ENCODE peak calls at places on chromosomes 7 and 10, in eight cellular contexts. B is Peyer's patch; P is CD4-positive, alpha-beta T cell; M is kidney; R is AG04449; O is GM10248; N is NB4; I is HepG2. X is an unnamed sample.
A peak's percentile ranks its signal among the peaks of the same experiment; 100 is the strongest.

GRCh38 chr7:8515786-8516185 is 82.4 kb downstream of the NXPH1 start:
- DNase-seq in B (no peak), P (no peak), M (no peak), R (no peak), O (no peak), N (no peak), I (no peak), X (no peak)

GRCh38 chr7:63057265-63057664 is 941.4 kb upstream of the ZNF722 start:
- DNase-seq in B (no peak), P (no peak), M (no peak), R (no peak), O (no peak), N (no peak), I (no peak), X (peak; percentile 86)

GRCh38 chr7:122584852-122585251 is 114.1 kb downstream of the RNF133 start:
- DNase-seq in B (no peak), P (no peak), M (no peak), R (no peak), O (no peak), N (no peak), I (no peak), X (no peak)

GRCh38 chr10:79229081-79229541 is 118.2 kb upstream of the PPIF start:
- DNase-seq in B (no peak), P (no peak), M (no peak), R (no peak), O (no peak), N (no peak), I (no peak), X (no peak)

GRCh38 chr10:34628174-34628802 is 186.8 kb downstream of the PARD3 start:
- DNase-seq in B (no peak), P (no peak), M (peak; percentile 81), R (no peak), O (no peak), N (no peak), I (peak; percentile 19), X (no peak)

GRCh38 chr7:131897016-131897789 is 340.8 kb upstream of the PODXL start:
- DNase-seq in B (no peak), P (no peak), M (no peak), R (no peak), O (no peak), N (no peak), I (no peak), X (no peak)

GRCh38 chr10:106189254-106189653 is 975.3 kb downstream of the SORCS1 start:
- DNase-seq in B (no peak), P (no peak), M (no peak), R (no peak), O (peak; percentile 10), N (peak; percentile 53), I (peak; percentile 5), X (no peak)

GRCh38 chr10:627032-627992 is 62.2 kb downstream of the DIP2C start:
- DNase-seq in B (no peak), P (no peak), M (no peak), R (no peak), O (no peak), N (no peak), I (no peak), X (no peak)

GRCh38 chr7:124924906-124925305 is 4.7 kb downstream of the POT1 start:
- DNase-seq in B (no peak), P (no peak), M (no peak), R (no peak), O (no peak), N (no peak), I (no peak), X (no peak)

GRCh38 chr10:5619366-5620211 is 46.8 kb downstream of the ASB13 start:
- DNase-seq in B (no peak), P (no peak), M (peak; percentile 50), R (no peak), O (no peak), N (peak; percentile 12), I (no peak), X (peak; percentile 74)

GRCh38 chr7:80153446-80153845 is 18.8 kb downstream of the GNAI1 start:
- DNase-seq in B (no peak), P (no peak), M (no peak), R (no peak), O (no peak), N (no peak), I (no peak), X (no peak)

GRCh38 chr10:12587408-12587807 is 238.1 kb downstream of the CAMK1D start:
- DNase-seq in B (no peak), P (no peak), M (no peak), R (no peak), O (no peak), N (no peak), I (no peak), X (no peak)

GRCh38 chr7:44978511-44979366 is at the start of gene MYO1G:
- DNase-seq in B (peak; percentile 91), P (peak; percentile 79), M (peak; percentile 86), R (no peak), O (peak; percentile 84), N (peak; percentile 100), I (no peak), X (no peak)

GRCh38 chr7:158680754-158681153 is 23.9 kb downstream of the NCAPG2 start:
- DNase-seq in B (no peak), P (no peak), M (no peak), R (no peak), O (no peak), N (no peak), I (no peak), X (no peak)

GRCh38 chr10:90138844-90139243 is 437.5 kb downstream of the KIF20B start:
- DNase-seq in B (no peak), P (no peak), M (no peak), R (no peak), O (no peak), N (peak; percentile 22), I (peak; percentile 4), X (no peak)

GRCh38 chr10:89079991-89080390 is 89.4 kb downstream of the FAS start:
- DNase-seq in B (no peak), P (no peak), M (no peak), R (no peak), O (no peak), N (no peak), I (no peak), X (no peak)

GRCh38 chr7:102425639-102426267 is 7.6 kb upstream of the ORAI2 start:
- DNase-seq in B (peak; percentile 94), P (peak; percentile 74), M (peak; percentile 91), R (no peak), O (peak; percentile 87), N (no peak), I (no peak), X (no peak)

GRCh38 chr7:137094-137861 is 55.1 kb upstream of the FAM20C start:
- DNase-seq in B (no peak), P (no peak), M (no peak), R (no peak), O (no peak), N (no peak), I (no peak), X (no peak)

GRCh38 chr10:80459047-80459865 is 5.1 kb downstream of the TSPAN14 start:
- DNase-seq in B (peak; percentile 87), P (peak; percentile 64), M (peak; percentile 82), R (no peak), O (peak; percentile 73), N (peak; percentile 96), I (no peak), X (peak; percentile 54)

GRCh38 chr10:99630439-99630838 is 10.2 kb upstream of the SLC25A28 start:
- DNase-seq in B (no peak), P (no peak), M (no peak), R (no peak), O (no peak), N (peak; percentile 56), I (peak; percentile 55), X (no peak)

GRCh38 chr7:150800576-150801241 is at the start of gene TMEM176A:
- DNase-seq in B (no peak), P (peak; percentile 13), M (peak; percentile 87), R (no peak), O (peak; percentile 27), N (no peak), I (no peak), X (peak; percentile 65)

GRCh38 chr7:158997471-158997870 is 141.1 kb downstream of the DYNC2I1 start:
- DNase-seq in B (no peak), P (no peak), M (peak; percentile 73), R (no peak), O (no peak), N (no peak), I (no peak), X (no peak)

GRCh38 chr10:69516548-69517195 is 56.5 kb downstream of the NEUROG3 start:
- DNase-seq in B (no peak), P (no peak), M (peak; percentile 35), R (no peak), O (peak; percentile 7), N (no peak), I (no peak), X (no peak)

GRCh38 chr7:32427769-32428291 is 62.4 kb downstream of the LSM5 start:
- DNase-seq in B (no peak), P (peak; percentile 43), M (peak; percentile 83), R (peak; percentile 12), O (peak; percentile 69), N (peak; percentile 81), I (peak; percentile 62), X (peak; percentile 95)
- TF ChIP-seq CTCF in B (peak; percentile 9), P (no peak), M (peak; percentile 38), R (peak; percentile 80), O (no peak), N (peak; percentile 34), I (peak; percentile 16), X (peak; percentile 69)

GRCh38 chr10:44464503-44464902 is 79.6 kb upstream of the CXCL12 start:
- DNase-seq in B (no peak), P (no peak), M (no peak), R (no peak), O (no peak), N (no peak), I (no peak), X (no peak)
- TF ChIP-seq CTCF in B (no peak), P (no peak), M (no peak), R (no peak), O (no peak), N (no peak), I (no peak), X (peak; percentile 56)

DNA sequence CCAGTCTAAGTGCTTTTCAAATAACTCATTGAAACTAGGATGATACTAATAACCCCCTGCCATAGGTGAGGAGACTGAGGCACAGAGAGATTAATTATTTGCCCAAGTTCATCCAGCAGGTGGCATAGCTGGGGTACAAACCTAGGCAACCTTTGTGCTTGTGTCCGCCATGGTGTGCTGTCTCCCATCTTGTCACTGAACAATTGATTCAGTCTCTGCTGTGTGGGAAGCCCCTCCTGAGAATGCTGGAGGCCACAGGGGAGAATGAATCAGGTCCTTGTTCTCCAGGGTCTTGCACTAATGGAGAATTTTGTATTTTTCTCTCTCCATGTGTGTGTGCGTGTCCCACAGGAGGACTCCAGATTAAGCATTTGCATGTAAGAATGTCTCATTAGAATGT is 15.8 kb upstream of the TMEM236 start:
- DNase-seq in B (no peak), P (no peak), M (no peak), R (no peak), O (no peak), N (no peak), I (no peak), X (no peak)
- TF ChIP-seq CTCF in B (peak; percentile 16), P (no peak), M (no peak), R (no peak), O (no peak), N (no peak), I (peak; percentile 5), X (no peak)

DNA sequence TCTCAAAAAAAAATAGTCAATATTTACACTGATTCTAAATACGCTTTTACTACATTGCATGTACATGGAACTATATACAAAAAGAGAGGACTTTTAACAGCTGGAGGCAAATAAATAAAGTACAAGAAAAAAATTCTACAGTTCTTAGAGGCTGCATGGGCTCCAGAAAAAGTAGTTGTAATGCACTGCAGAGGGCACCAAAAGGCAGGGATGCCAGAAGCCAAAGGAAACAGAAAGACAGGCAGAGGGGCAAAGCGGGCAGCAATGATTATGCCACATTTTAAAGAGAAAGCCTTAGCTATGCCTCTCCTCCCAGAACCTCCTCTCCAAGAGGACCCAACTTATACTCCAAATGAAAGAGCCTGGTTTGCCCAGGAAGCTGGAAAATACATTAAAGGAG is 11.6 kb upstream of the ADCK2 start:
- DNase-seq in B (no peak), P (no peak), M (no peak), R (no peak), O (no peak), N (no peak), I (no peak), X (no peak)
- TF ChIP-seq CTCF in B (no peak), P (no peak), M (peak; percentile 25), R (peak; percentile 18), O (no peak), N (no peak), I (peak; percentile 43), X (peak; percentile 75)